ENCODE peak calls at places on chromosomes 7 and 10, in eight cellular contexts. K is lower leg skin, U is memory B cell, I is sigmoid colon, F is AG08395, V is HAP-1, N is GM19239, G is Kasumi-1. Q is an unnamed sample.

GRCh38 chr10:102342462-102342861 is 53.0 kb upstream of the NFKB2 start:
- DNase-seq in K (no peak), U (no peak), I (no peak), F (no peak), V (peak; percentile 78), N (no peak), G (no peak), Q (no peak)

GRCh38 chr7:26245150-26245549 is 43.6 kb downstream of the CBX3 start:
- DNase-seq in K (no peak), U (no peak), I (no peak), F (no peak), V (no peak), N (no peak), G (no peak), Q (no peak)

GRCh38 chr10:50595785-50596184 is 28.0 kb downstream of the SGMS1 start:
- DNase-seq in K (no peak), U (no peak), I (no peak), F (no peak), V (no peak), N (no peak), G (no peak), Q (no peak)

GRCh38 chr7:96636342-96636865 is 73.2 kb downstream of the SEM1 start:
- DNase-seq in K (no peak), U (no peak), I (no peak), F (peak; percentile 25), V (no peak), N (no peak), G (no peak), Q (no peak)

GRCh38 chr7:92206672-92207071 is 27.7 kb upstream of the LRRD1 start:
- DNase-seq in K (no peak), U (no peak), I (no peak), F (no peak), V (no peak), N (no peak), G (no peak), Q (no peak)

GRCh38 chr7:76069238-76069638 is 21.3 kb downstream of the MDH2 start:
- DNase-seq in K (no peak), U (no peak), I (peak; percentile 92), F (peak; percentile 87), V (peak; percentile 26), N (no peak), G (peak; percentile 87), Q (no peak)

GRCh38 chr7:98171449-98171848 is 39.8 kb upstream of the BHLHA15 start:
- DNase-seq in K (no peak), U (no peak), I (no peak), F (no peak), V (no peak), N (no peak), G (no peak), Q (no peak)

GRCh38 chr7:4144801-4145470 is 537.2 kb upstream of the FOXK1 start:
- DNase-seq in K (no peak), U (no peak), I (peak; percentile 88), F (no peak), V (no peak), N (no peak), G (no peak), Q (no peak)

GRCh38 chr10:108544500-108545120 is 1378.7 kb downstream of the XPNPEP1 start:
- DNase-seq in K (peak; percentile 87), U (peak; percentile 38), I (peak; percentile 75), F (peak; percentile 25), V (peak; percentile 75), N (no peak), G (peak; percentile 61), Q (peak; percentile 22)

GRCh38 chr7:141674702-141675101 is 27.3 kb downstream of the DENND11 start:
- DNase-seq in K (no peak), U (no peak), I (no peak), F (no peak), V (peak; percentile 47), N (no peak), G (peak; percentile 22), Q (no peak)

GRCh38 chr7:47435889-47436312 is 146.0 kb downstream of the TNS3 start:
- DNase-seq in K (no peak), U (no peak), I (peak; percentile 87), F (peak; percentile 82), V (peak; percentile 62), N (no peak), G (peak; percentile 46), Q (no peak)

GRCh38 chr7:148723846-148724245 is 25.1 kb downstream of the CUL1 start:
- DNase-seq in K (no peak), U (no peak), I (no peak), F (no peak), V (no peak), N (no peak), G (no peak), Q (no peak)

GRCh38 chr10:34484164-34484563 is 330.9 kb downstream of the PARD3 start:
- DNase-seq in K (no peak), U (no peak), I (no peak), F (no peak), V (no peak), N (no peak), G (no peak), Q (no peak)

GRCh38 chr7:132755538-132756481 is 179.5 kb upstream of the PLXNA4 start:
- DNase-seq in K (no peak), U (no peak), I (no peak), F (peak; percentile 39), V (no peak), N (no peak), G (no peak), Q (no peak)

GRCh38 chr10:133327651-133328357 is 8.9 kb downstream of the CALY start:
- DNase-seq in K (no peak), U (no peak), I (no peak), F (no peak), V (no peak), N (no peak), G (no peak), Q (no peak)

GRCh38 chr10:68829494-68829893 is 2.2 kb downstream of the STOX1 start:
- DNase-seq in K (no peak), U (no peak), I (no peak), F (no peak), V (no peak), N (no peak), G (no peak), Q (no peak)

GRCh38 chr10:101132636-101133473 is 1.8 kb downstream of the TLX1 start:
- DNase-seq in K (no peak), U (no peak), I (peak; percentile 57), F (no peak), V (no peak), N (no peak), G (no peak), Q (no peak)

GRCh38 chr7:81111781-81112540 is 193.1 kb upstream of the SEMA3C start:
- DNase-seq in K (no peak), U (no peak), I (peak; percentile 71), F (no peak), V (peak; percentile 60), N (no peak), G (no peak), Q (no peak)

GRCh38 chr10:23820789-23821188 is 381.9 kb downstream of the OTUD1 start:
- DNase-seq in K (no peak), U (no peak), I (no peak), F (no peak), V (no peak), N (no peak), G (no peak), Q (no peak)

GRCh38 chr7:151436446-151437162 is 3.3 kb downstream of the CRYGN start:
- DNase-seq in K (no peak), U (no peak), I (peak; percentile 82), F (no peak), V (no peak), N (no peak), G (no peak), Q (no peak)

GRCh38 chr10:98423691-98424120 is 8.7 kb upstream of the PYROXD2 start:
- DNase-seq in K (no peak), U (no peak), I (peak; percentile 45), F (no peak), V (no peak), N (no peak), G (no peak), Q (no peak)

GRCh38 chr10:8628351-8628750 is 573.9 kb downstream of the GATA3 start:
- DNase-seq in K (no peak), U (no peak), I (no peak), F (no peak), V (no peak), N (no peak), G (no peak), Q (no peak)

GRCh38 chr7:130917669-130918128 is 183.7 kb upstream of the KLF14 start:
- DNase-seq in K (no peak), U (no peak), I (no peak), F (no peak), V (no peak), N (no peak), G (no peak), Q (no peak)

GRCh38 chr7:20330176-20330796 is 414 bp upstream of the ITGB8 start:
- DNase-seq in K (peak; percentile 95), U (peak; percentile 32), I (peak; percentile 93), F (peak; percentile 87), V (peak; percentile 86), N (peak; percentile 34), G (peak; percentile 16), Q (peak; percentile 56)

GRCh38 chr7:3070908-3071307 is 27.2 kb upstream of the CARD11 start:
- DNase-seq in K (no peak), U (no peak), I (no peak), F (no peak), V (no peak), N (no peak), G (no peak), Q (no peak)

GRCh38 chr10:14003517-14003916 is 327.2 kb downstream of the FRMD4A start:
- DNase-seq in K (no peak), U (no peak), I (no peak), F (no peak), V (no peak), N (no peak), G (no peak), Q (no peak)